ENCODE peak calls at places on chromosome 19, in six cellular contexts. V, B, R, C, T and A are unnamed samples.

GRCh38 chr19:5308471-5309437 is 31.9 kb downstream of the PTPRS start:
- DNase-seq in V (no peak), B (peak), R (no peak), C (peak), T (peak), A (peak)

GRCh38 chr19:55491546-55492360 is 3.5 kb downstream of the SSC5D start:
- DNase-seq in V (no peak), B (no peak), R (no peak), C (peak), T (no peak), A (no peak)

GRCh38 chr19:50341091-50341564 is 12.0 kb upstream of the KCNC3 start:
- DNase-seq in V (no peak), B (no peak), R (no peak), C (no peak), T (no peak), A (no peak)

GRCh38 chr19:30445385-30445784 is 73.2 kb downstream of the ZNF536 start:
- DNase-seq in V (no peak), B (no peak), R (no peak), C (no peak), T (no peak), A (no peak)

GRCh38 chr19:19647037-19647835 is 3.8 kb upstream of the GMIP start:
- DNase-seq in V (no peak), B (no peak), R (no peak), C (no peak), T (no peak), A (no peak)

GRCh38 chr19:49116544-49116943 is 2.4 kb downstream of the LIN7B start:
- DNase-seq in V (no peak), B (no peak), R (no peak), C (no peak), T (no peak), A (no peak)

GRCh38 chr19:56116606-56117005 is 4.5 kb downstream of the ZNF787 start:
- DNase-seq in V (no peak), B (no peak), R (no peak), C (no peak), T (no peak), A (no peak)

GRCh38 chr19:54470991-54471782 is 1.9 kb downstream of the CDC42EP5 start:
- DNase-seq in V (no peak), B (no peak), R (no peak), C (no peak), T (no peak), A (no peak)

GRCh38 chr19:10339380-10339960 is at the start of gene ICAM3:
- DNase-seq in V (no peak), B (no peak), R (peak), C (no peak), T (no peak), A (no peak)

GRCh38 chr19:38741670-38742069 is 2.6 kb downstream of the CAPN12 start:
- DNase-seq in V (no peak), B (no peak), R (no peak), C (no peak), T (no peak), A (no peak)

GRCh38 chr19:2540646-2541454 is 64.9 kb downstream of the GADD45B start:
- DNase-seq in V (no peak), B (peak), R (no peak), C (peak), T (peak), A (peak)

GRCh38 chr19:31092189-31092753 is 257.0 kb downstream of the TSHZ3 start:
- DNase-seq in V (no peak), B (no peak), R (no peak), C (no peak), T (no peak), A (no peak)

GRCh38 chr19:741506-742131 is 9.3 kb upstream of the MISP start:
- DNase-seq in V (no peak), B (no peak), R (no peak), C (no peak), T (no peak), A (peak)

GRCh38 chr19:55258476-55258827 is 365 bp downstream of the PPP6R1 start:
- DNase-seq in V (no peak), B (peak), R (no peak), C (no peak), T (peak), A (no peak)

GRCh38 chr19:49335071-49335783 is at the start of gene CD37:
- DNase-seq in V (no peak), B (no peak), R (no peak), C (no peak), T (peak), A (no peak)

GRCh38 chr19:54727562-54727961 is 3.3 kb downstream of the KIR3DL3 start:
- DNase-seq in V (no peak), B (no peak), R (no peak), C (no peak), T (no peak), A (no peak)

GRCh38 chr19:3094638-3095374 is 644 bp downstream of the GNA11 start:
- DNase-seq in V (no peak), B (peak), R (no peak), C (peak), T (no peak), A (no peak)

GRCh38 chr19:5068251-5069090 is 99.6 kb downstream of the KDM4B start:
- DNase-seq in V (no peak), B (no peak), R (no peak), C (no peak), T (no peak), A (no peak)

GRCh38 chr19:56969726-56970125 is 129.2 kb upstream of the PEG3 start:
- DNase-seq in V (no peak), B (no peak), R (no peak), C (no peak), T (no peak), A (no peak)

GRCh38 chr19:49128545-49129237 is 9.3 kb downstream of the PPFIA3 start:
- DNase-seq in V (no peak), B (no peak), R (no peak), C (no peak), T (no peak), A (no peak)

GRCh38 chr19:29645911-29646310 is 19.4 kb upstream of the PLEKHF1 start:
- DNase-seq in V (no peak), B (peak), R (no peak), C (peak), T (no peak), A (no peak)

GRCh38 chr19:55379161-55379560 is 2.5 kb downstream of the TMEM190 start:
- DNase-seq in V (no peak), B (no peak), R (no peak), C (no peak), T (no peak), A (no peak)

GRCh38 chr19:32339988-32340874 is 5.2 kb upstream of the ZNF507 start:
- DNase-seq in V (peak), B (peak), R (no peak), C (peak), T (no peak), A (peak)

GRCh38 chr19:47176627-47177090 is 46.0 kb downstream of the SAE1 start:
- DNase-seq in V (no peak), B (peak), R (peak), C (peak), T (no peak), A (peak)